ENCODE peak calls at places on chromosomes 11 and 22, in seven cellular contexts. Y, B, G, W, R, H and O are unnamed samples.

GRCh38 chr11:74571062-74571399 is 21.4 kb upstream of the POLD3 start:
- DNase-seq in R (no peak), W (no peak), H (no peak), Y (no peak), B (no peak), G (no peak), O (no peak)

GRCh38 chr11:64685536-64685935 is 37.5 kb downstream of the NRXN2 start:
- DNase-seq in G (no peak), H (no peak), B (no peak), R (no peak), Y (no peak), W (no peak), O (no peak)

GRCh38 chr11:27718346-27718852 is 18.1 kb upstream of the BDNF start:
- DNase-seq in G (peak; percentile 45), Y (peak; percentile 61), R (peak; percentile 48), W (peak; percentile 95), B (no peak), H (peak; percentile 42), O (no peak)

GRCh38 chr11:73717136-73717535 is 43.7 kb downstream of the RAB6A start:
- DNase-seq in H (no peak), W (no peak), B (no peak), G (no peak), R (no peak), Y (no peak), O (no peak)

GRCh38 chr11:134140961-134141490 is 72.2 kb downstream of the JAM3 start:
- DNase-seq in B (no peak), W (no peak), R (no peak), G (no peak), Y (no peak), H (no peak), O (no peak)

GRCh38 chr11:376531-377173 is 7.4 kb downstream of the B4GALNT4 start:
- DNase-seq in R (no peak), H (no peak), G (no peak), Y (no peak), B (no peak), W (no peak), O (no peak)

GRCh38 chr22:28938286-28938833 is 55.0 kb downstream of the ZNRF3 start:
- DNase-seq in Y (no peak), G (no peak), H (no peak), B (no peak), R (no peak), W (no peak), O (no peak)

GRCh38 chr11:20162824-20163777 is 2.8 kb upstream of the DBX1 start:
- DNase-seq in H (no peak), R (peak; percentile 17), G (no peak), W (peak; percentile 23), B (no peak), Y (peak; percentile 36), O (peak; percentile 7)

GRCh38 chr22:49583341-49583740 is 244.3 kb downstream of the BRD1 start:
- DNase-seq in W (no peak), Y (no peak), G (no peak), R (no peak), H (no peak), B (no peak), O (no peak)

GRCh38 chr11:10674440-10674855 is 19.1 kb downstream of the IRAG1 start:
- DNase-seq in R (no peak), W (no peak), G (no peak), H (no peak), Y (no peak), B (no peak), O (no peak)

GRCh38 chr11:88297320-88298263 is 39.9 kb downstream of the CTSC start:
- DNase-seq in G (no peak), B (peak; percentile 73), Y (no peak), H (no peak), W (no peak), R (no peak), O (no peak)

GRCh38 chr22:41487037-41487963 is 18.4 kb downstream of the ACO2 start:
- DNase-seq in H (no peak), R (no peak), W (no peak), Y (no peak), B (no peak), G (no peak), O (no peak)

GRCh38 chr22:50320671-50321325 is 6.0 kb downstream of the DENND6B start:
- DNase-seq in G (no peak), H (peak; percentile 8), Y (no peak), R (no peak), W (no peak), B (no peak), O (no peak)